ENCODE peak calls at places on chromosomes 7 and 10, in eight cellular contexts. L, G, A, U, B, V, C and F are unnamed samples.

GRCh38 chr10:35752469-35753450 is 110.7 kb upstream of the FZD8 start:
- DNase-seq in U (no peak), C (peak), L (no peak), V (no peak), B (no peak), G (peak), A (no peak), F (no peak)

GRCh38 chr10:89201345-89202032 is 5.6 kb downstream of the CH25H start:
- DNase-seq in V (no peak), B (no peak), G (no peak), U (no peak), C (no peak), L (no peak), A (no peak), F (no peak)

GRCh38 chr7:28570113-28570969 is 158.0 kb downstream of the CREB5 start:
- DNase-seq in U (no peak), C (no peak), B (peak), A (no peak), V (no peak), G (no peak), L (no peak), F (no peak)

GRCh38 chr10:15719899-15720634 is at the start of gene ITGA8:
- DNase-seq in C (peak), V (peak), B (peak), U (peak), A (no peak), L (no peak), G (no peak), F (no peak)

GRCh38 chr7:30170460-30171197 is 35.8 kb downstream of the MTURN start:
- DNase-seq in B (no peak), V (no peak), C (no peak), G (no peak), L (no peak), U (no peak), A (no peak), F (peak)

GRCh38 chr7:150451097-150451793 is 815 bp downstream of the GIMAP8 start:
- DNase-seq in L (peak), B (peak), U (peak), C (no peak), V (no peak), A (peak), G (no peak), F (no peak)

GRCh38 chr7:151410405-151411390 is 860 bp upstream of the WDR86 start:
- DNase-seq in B (no peak), C (peak), V (no peak), L (no peak), G (peak), U (no peak), A (no peak), F (no peak)

GRCh38 chr10:32332299-32332750 is 14.6 kb downstream of the EPC1 start:
- DNase-seq in U (no peak), C (peak), V (no peak), A (peak), L (no peak), G (no peak), B (peak), F (no peak)

GRCh38 chr7:27064169-27064568 is 31.6 kb downstream of the HOXA1 start:
- DNase-seq in V (no peak), B (no peak), U (no peak), A (no peak), C (peak), L (no peak), G (no peak), F (no peak)

GRCh38 chr7:87671-88070 is 104.7 kb upstream of the FAM20C start:
- DNase-seq in L (no peak), G (no peak), U (no peak), A (no peak), V (no peak), C (no peak), B (no peak), F (no peak)

GRCh38 chr10:103968441-103969391 is 1.8 kb downstream of the SLK start:
- DNase-seq in U (no peak), B (no peak), G (no peak), V (no peak), L (peak), A (no peak), C (peak), F (peak)

GRCh38 chr7:43904533-43905208 is 1.7 kb downstream of the URGCP start:
- DNase-seq in C (no peak), L (no peak), V (no peak), A (no peak), G (no peak), U (no peak), B (no peak), F (no peak)

GRCh38 chr7:95470452-95470851 is 15.3 kb upstream of the ASB4 start:
- DNase-seq in B (peak), V (peak), G (no peak), U (no peak), A (no peak), L (no peak), C (peak), F (no peak)

GRCh38 chr7:77771901-77772300 is 26.3 kb downstream of the TMEM60 start:
- DNase-seq in L (no peak), B (no peak), V (no peak), A (no peak), C (no peak), G (no peak), U (no peak), F (no peak)

GRCh38 chr7:99267530-99268360 is 4.9 kb upstream of the MYH16 start:
- DNase-seq in V (peak), G (no peak), C (peak), U (peak), A (no peak), B (no peak), L (no peak), F (no peak)

GRCh38 chr7:125430013-125430412 is 500.4 kb upstream of the POT1 start:
- DNase-seq in A (no peak), U (no peak), B (no peak), G (no peak), C (no peak), L (no peak), V (no peak), F (no peak)

GRCh38 chr10:110446954-110447608 is 50.6 kb upstream of the DUSP5 start:
- DNase-seq in U (peak), G (peak), B (no peak), A (no peak), V (peak), C (peak), L (peak), F (no peak)

GRCh38 chr7:1667566-1668485 is 2.3 kb upstream of the ELFN1 start:
- DNase-seq in B (no peak), A (no peak), U (peak), G (peak), V (no peak), L (no peak), C (no peak), F (no peak)

GRCh38 chr7:23476286-23477169 is 6.2 kb upstream of the IGF2BP3 start:
- DNase-seq in U (no peak), C (no peak), B (no peak), L (no peak), V (no peak), A (no peak), G (no peak), F (no peak)